ENCODE peak calls at places on chromosomes 2 and 18, in four cellular contexts. N is IMR-90, G is HCT116, E is posterior vena cava. X is an unnamed sample.

GRCh38 chr2:199315299-199316179 is 142.2 kb downstream of the SATB2 start:
- DNase-seq in G (no peak), E (no peak), N (peak; percentile 80), X (no peak)

GRCh38 chr2:60707750-60708371 is 48.2 kb upstream of the PAPOLG start:
- DNase-seq in N (peak; percentile 28), E (no peak), G (peak; percentile 10), X (peak; percentile 37)

GRCh38 chr2:149741646-149742045 is 154.1 kb upstream of the MMADHC start:
- DNase-seq in G (no peak), E (no peak), N (peak; percentile 87), X (peak; percentile 47)

GRCh38 chr2:99487906-99488305 is 1.9 kb downstream of the REV1 start:
- DNase-seq in E (no peak), G (no peak), N (peak; percentile 71), X (peak; percentile 22)

GRCh38 chr2:45833968-45834344 is 182.5 kb downstream of the PRKCE start:
- DNase-seq in G (no peak), E (no peak), N (no peak), X (no peak)

GRCh38 chr2:121707344-121707919 is 29.2 kb downstream of the NIFK start:
- DNase-seq in G (no peak), E (peak; percentile 7), N (no peak), X (no peak)

GRCh38 chr2:72204156-72204781 is 56.6 kb upstream of the CYP26B1 start:
- DNase-seq in N (peak; percentile 53), G (no peak), E (no peak), X (no peak)

GRCh38 chr2:130997198-130997597 is 96.1 kb downstream of the FAM168B start:
- DNase-seq in G (no peak), N (no peak), E (no peak), X (no peak)

GRCh38 chr2:10417551-10418335 is 30.4 kb downstream of the ODC1 start:
- DNase-seq in E (no peak), G (no peak), N (no peak), X (no peak)

GRCh38 chr2:202718614-202719013 is 83.8 kb downstream of the FAM117B start:
- DNase-seq in G (peak; percentile 19), N (peak; percentile 72), E (no peak), X (no peak)

GRCh38 chr2:68766378-68766845 is 31.8 kb downstream of the ARHGAP25 start:
- DNase-seq in E (no peak), N (peak; percentile 73), G (no peak), X (no peak)

GRCh38 chr2:171712051-171712450 is 24.8 kb downstream of the DYNC1I2 start:
- DNase-seq in N (peak; percentile 92), G (no peak), E (no peak), X (peak; percentile 62)

GRCh38 chr18:26989842-26990241 is 124.3 kb upstream of the AQP4 start:
- DNase-seq in N (no peak), G (no peak), E (no peak), X (no peak)

GRCh38 chr2:231926180-231926741 is at the start of gene NPPC:
- DNase-seq in E (peak; percentile 81), N (peak; percentile 54), G (no peak), X (peak; percentile 34)

GRCh38 chr18:8721716-8722115 is 16.4 kb downstream of the MTCL1 start:
- DNase-seq in G (peak; percentile 48), E (no peak), N (peak; percentile 69), X (no peak)

GRCh38 chr18:54947115-54947514 is 12.1 kb downstream of the CCDC68 start:
- DNase-seq in E (no peak), G (no peak), N (no peak), X (no peak)

GRCh38 chr2:71932780-71933466 is 214.7 kb downstream of the CYP26B1 start:
- DNase-seq in N (no peak), E (peak; percentile 67), G (no peak), X (no peak)

GRCh38 chr2:44778671-44779476 is 162.6 kb upstream of the SIX3 start:
- DNase-seq in G (no peak), N (no peak), E (no peak), X (no peak)

GRCh38 chr2:141933226-141933625 is 197.6 kb downstream of the LRP1B start:
- DNase-seq in E (no peak), N (no peak), G (no peak), X (no peak)

GRCh38 chr18:48546411-48546810 is 7.6 kb downstream of the CTIF start:
- DNase-seq in E (no peak), N (peak; percentile 81), G (no peak), X (peak; percentile 49)

GRCh38 chr2:188439986-188440385 is 148.3 kb downstream of the GULP1 start:
- DNase-seq in G (no peak), N (no peak), E (no peak), X (no peak)

GRCh38 chr18:69840445-69840844 is 107.2 kb downstream of the CD226 start:
- DNase-seq in G (no peak), N (peak; percentile 82), E (no peak), X (no peak)

GRCh38 chr2:12169721-12170120 is 423.3 kb downstream of the LPIN1 start:
- DNase-seq in E (peak; percentile 89), G (no peak), N (peak; percentile 90), X (peak; percentile 74)

GRCh38 chr18:32770651-32771168 is 2.1 kb downstream of the KLHL14 start:
- DNase-seq in N (no peak), E (no peak), G (no peak), X (no peak)

GRCh38 chr2:582792-583528 is 94.2 kb downstream of the TMEM18 start:
- DNase-seq in N (no peak), G (no peak), E (no peak), X (no peak)

GRCh38 chr2:237669628-237670351 is 42.4 kb downstream of the LRRFIP1 start:
- DNase-seq in G (no peak), E (peak; percentile 93), N (peak; percentile 100), X (peak; percentile 71)

GRCh38 chr2:217555075-217555876 is 447.5 kb downstream of the TNS1 start:
- DNase-seq in G (no peak), N (no peak), E (peak; percentile 80), X (no peak)

GRCh38 chr2:69041214-69041613 is 28.2 kb downstream of the ANTXR1 start:
- DNase-seq in N (no peak), G (no peak), E (no peak), X (no peak)

GRCh38 chr2:143452817-143453462 is 323.7 kb downstream of the ARHGAP15 start:
- DNase-seq in N (no peak), G (no peak), E (no peak), X (no peak)

GRCh38 chr2:95264626-95265025 is 9.6 kb upstream of the PROM2 start:
- DNase-seq in N (no peak), E (peak; percentile 23), G (no peak), X (no peak)

GRCh38 chr2:222292738-222293134 is 6.1 kb downstream of the PAX3 start:
- DNase-seq in G (no peak), N (no peak), E (no peak), X (no peak)

GRCh38 chr18:58288922-58289797 is 245.1 kb downstream of the NEDD4L start:
- DNase-seq in E (no peak), G (no peak), N (peak; percentile 65), X (peak; percentile 79)

GRCh38 chr2:70779911-70780580 is 10.4 kb downstream of the FIGLA start:
- DNase-seq in N (no peak), E (no peak), G (no peak), X (no peak)

X was measured in dermis microvascular lymphatic vessel endothelial cell.